ENCODE peak calls at places on chromosomes 11 and 22, in nine cellular contexts. One of them, this sample, is unnamed.

GRCh38 chr11:19552684-19553083 is 160.0 kb upstream of the NAV2 start:
- DNase-seq in body of pancreas: no peak
- DNase-seq in brain microvascular endothelial cell: no peak
- DNase-seq in nephron progenitor cell: no peak
- DNase-seq in breast epithelium: no peak
- DNase-seq in hepatocyte: no peak
- DNase-seq in neural crest cell: peak; percentile 36
- DNase-seq in cardiac muscle cell: no peak
- DNase-seq in GM13976: no peak
- DNase-seq in this sample: no peak

GRCh38 chr11:94132152-94132558 is 3.5 kb downstream of the PANX1 start:
- DNase-seq in body of pancreas: no peak
- DNase-seq in brain microvascular endothelial cell: peak; percentile 83
- DNase-seq in nephron progenitor cell: no peak
- DNase-seq in breast epithelium: no peak
- DNase-seq in hepatocyte: peak; percentile 71
- DNase-seq in neural crest cell: no peak
- DNase-seq in cardiac muscle cell: no peak
- DNase-seq in GM13976: no peak
- DNase-seq in this sample: no peak

GRCh38 chr11:12727556-12728070 is 53.4 kb downstream of the TEAD1 start:
- DNase-seq in body of pancreas: no peak
- DNase-seq in brain microvascular endothelial cell: peak; percentile 77
- DNase-seq in nephron progenitor cell: no peak
- DNase-seq in breast epithelium: no peak
- DNase-seq in hepatocyte: no peak
- DNase-seq in neural crest cell: no peak
- DNase-seq in cardiac muscle cell: no peak
- DNase-seq in GM13976: no peak
- DNase-seq in this sample: no peak

GRCh38 chr11:3920148-3920852 is 64.8 kb downstream of the STIM1 start:
- DNase-seq in body of pancreas: no peak
- DNase-seq in brain microvascular endothelial cell: peak; percentile 42
- DNase-seq in nephron progenitor cell: no peak
- DNase-seq in breast epithelium: no peak
- DNase-seq in hepatocyte: no peak
- DNase-seq in neural crest cell: no peak
- DNase-seq in cardiac muscle cell: no peak
- DNase-seq in GM13976: peak; percentile 43
- DNase-seq in this sample: peak; percentile 92

GRCh38 chr11:125228425-125228824 is 63.9 kb downstream of the PKNOX2 start:
- DNase-seq in body of pancreas: no peak
- DNase-seq in brain microvascular endothelial cell: no peak
- DNase-seq in nephron progenitor cell: no peak
- DNase-seq in breast epithelium: no peak
- DNase-seq in hepatocyte: no peak
- DNase-seq in neural crest cell: no peak
- DNase-seq in cardiac muscle cell: no peak
- DNase-seq in GM13976: no peak
- DNase-seq in this sample: no peak

GRCh38 chr11:12599408-12600143 is 74.6 kb upstream of the TEAD1 start:
- DNase-seq in body of pancreas: peak; percentile 74
- DNase-seq in brain microvascular endothelial cell: no peak
- DNase-seq in nephron progenitor cell: peak; percentile 67
- DNase-seq in breast epithelium: no peak
- DNase-seq in hepatocyte: peak; percentile 57
- DNase-seq in neural crest cell: peak; percentile 56
- DNase-seq in cardiac muscle cell: peak; percentile 55
- DNase-seq in GM13976: peak; percentile 61
- DNase-seq in this sample: peak; percentile 46

GRCh38 chr11:85685131-85685819 is 720 bp downstream of the CCDC89 start:
- DNase-seq in body of pancreas: no peak
- DNase-seq in brain microvascular endothelial cell: no peak
- DNase-seq in nephron progenitor cell: no peak
- DNase-seq in breast epithelium: no peak
- DNase-seq in hepatocyte: peak; percentile 39
- DNase-seq in neural crest cell: no peak
- DNase-seq in cardiac muscle cell: peak; percentile 26
- DNase-seq in GM13976: no peak
- DNase-seq in this sample: no peak

GRCh38 chr11:111691176-111691575 is 75.0 kb downstream of the PPP2R1B start:
- DNase-seq in body of pancreas: no peak
- DNase-seq in brain microvascular endothelial cell: no peak
- DNase-seq in nephron progenitor cell: no peak
- DNase-seq in breast epithelium: no peak
- DNase-seq in hepatocyte: no peak
- DNase-seq in neural crest cell: no peak
- DNase-seq in cardiac muscle cell: no peak
- DNase-seq in GM13976: no peak
- DNase-seq in this sample: no peak

GRCh38 chr11:113113801-113114451 is 152.7 kb downstream of the NCAM1 start:
- DNase-seq in body of pancreas: no peak
- DNase-seq in brain microvascular endothelial cell: no peak
- DNase-seq in nephron progenitor cell: no peak
- DNase-seq in breast epithelium: no peak
- DNase-seq in hepatocyte: no peak
- DNase-seq in neural crest cell: no peak
- DNase-seq in cardiac muscle cell: no peak
- DNase-seq in GM13976: no peak
- DNase-seq in this sample: no peak

GRCh38 chr11:10320164-10320563 is 15.3 kb downstream of the ADM start:
- DNase-seq in body of pancreas: no peak
- DNase-seq in brain microvascular endothelial cell: no peak
- DNase-seq in nephron progenitor cell: no peak
- DNase-seq in breast epithelium: no peak
- DNase-seq in hepatocyte: no peak
- DNase-seq in neural crest cell: no peak
- DNase-seq in cardiac muscle cell: no peak
- DNase-seq in GM13976: no peak
- DNase-seq in this sample: no peak

GRCh38 chr22:48431014-48431413 is 1396.7 kb downstream of the BRD1 start:
- DNase-seq in body of pancreas: no peak
- DNase-seq in brain microvascular endothelial cell: no peak
- DNase-seq in nephron progenitor cell: no peak
- DNase-seq in breast epithelium: no peak
- DNase-seq in hepatocyte: no peak
- DNase-seq in neural crest cell: no peak
- DNase-seq in cardiac muscle cell: no peak
- DNase-seq in GM13976: no peak
- DNase-seq in this sample: no peak

GRCh38 chr11:101987370-101987769 is 59.9 kb upstream of the CFAP300 start:
- DNase-seq in body of pancreas: no peak
- DNase-seq in brain microvascular endothelial cell: no peak
- DNase-seq in nephron progenitor cell: no peak
- DNase-seq in breast epithelium: no peak
- DNase-seq in hepatocyte: peak; percentile 44
- DNase-seq in neural crest cell: no peak
- DNase-seq in cardiac muscle cell: no peak
- DNase-seq in GM13976: no peak
- DNase-seq in this sample: no peak

GRCh38 chr11:110185599-110185998 is 92.4 kb downstream of the ZC3H12C start:
- DNase-seq in body of pancreas: no peak
- DNase-seq in brain microvascular endothelial cell: no peak
- DNase-seq in nephron progenitor cell: no peak
- DNase-seq in breast epithelium: no peak
- DNase-seq in hepatocyte: no peak
- DNase-seq in neural crest cell: no peak
- DNase-seq in cardiac muscle cell: no peak
- DNase-seq in GM13976: no peak
- DNase-seq in this sample: no peak

GRCh38 chr11:86983071-86983488 is 27.9 kb upstream of the FZD4 start:
- DNase-seq in body of pancreas: peak; percentile 24
- DNase-seq in brain microvascular endothelial cell: no peak
- DNase-seq in nephron progenitor cell: no peak
- DNase-seq in breast epithelium: peak; percentile 35
- DNase-seq in hepatocyte: peak; percentile 27
- DNase-seq in neural crest cell: no peak
- DNase-seq in cardiac muscle cell: no peak
- DNase-seq in GM13976: no peak
- DNase-seq in this sample: no peak

GRCh38 chr22:49847751-49848689 is 5.6 kb upstream of the ZBED4 start:
- DNase-seq in body of pancreas: peak; percentile 41
- DNase-seq in brain microvascular endothelial cell: no peak
- DNase-seq in nephron progenitor cell: peak; percentile 48
- DNase-seq in breast epithelium: no peak
- DNase-seq in hepatocyte: no peak
- DNase-seq in neural crest cell: no peak
- DNase-seq in cardiac muscle cell: peak; percentile 38
- DNase-seq in GM13976: no peak
- DNase-seq in this sample: no peak

GRCh38 chr11:23391031-23391430 is 530.8 kb upstream of the CCDC179 start:
- DNase-seq in body of pancreas: no peak
- DNase-seq in brain microvascular endothelial cell: no peak
- DNase-seq in nephron progenitor cell: no peak
- DNase-seq in breast epithelium: no peak
- DNase-seq in hepatocyte: no peak
- DNase-seq in neural crest cell: no peak
- DNase-seq in cardiac muscle cell: no peak
- DNase-seq in GM13976: no peak
- DNase-seq in this sample: no peak

GRCh38 chr22:44623771-44624510 is 78.1 kb upstream of the PRR5 start:
- DNase-seq in body of pancreas: no peak
- DNase-seq in brain microvascular endothelial cell: peak; percentile 11
- DNase-seq in nephron progenitor cell: peak; percentile 55
- DNase-seq in breast epithelium: no peak
- DNase-seq in hepatocyte: peak; percentile 70
- DNase-seq in neural crest cell: peak; percentile 38
- DNase-seq in cardiac muscle cell: peak; percentile 65
- DNase-seq in GM13976: no peak
- DNase-seq in this sample: peak; percentile 37

GRCh38 chr22:36419177-36419911 is 31.6 kb upstream of the MYH9 start:
- DNase-seq in body of pancreas: no peak
- DNase-seq in brain microvascular endothelial cell: no peak
- DNase-seq in nephron progenitor cell: no peak
- DNase-seq in breast epithelium: peak; percentile 60
- DNase-seq in hepatocyte: peak; percentile 83
- DNase-seq in neural crest cell: no peak
- DNase-seq in cardiac muscle cell: peak; percentile 54
- DNase-seq in GM13976: no peak
- DNase-seq in this sample: peak; percentile 16

GRCh38 chr11:1389103-1389931 is 417 bp upstream of the BRSK2 start:
- DNase-seq in body of pancreas: peak; percentile 99
- DNase-seq in brain microvascular endothelial cell: peak; percentile 94
- DNase-seq in nephron progenitor cell: peak; percentile 98
- DNase-seq in breast epithelium: peak; percentile 94
- DNase-seq in hepatocyte: peak; percentile 98
- DNase-seq in neural crest cell: peak; percentile 98
- DNase-seq in cardiac muscle cell: peak; percentile 99
- DNase-seq in GM13976: peak; percentile 95
- DNase-seq in this sample: peak; percentile 97
- TF ChIP-seq CTCF in body of pancreas: peak; percentile 7
- TF ChIP-seq CTCF in brain microvascular endothelial cell: no peak
- TF ChIP-seq CTCF in nephron progenitor cell: no peak
- TF ChIP-seq CTCF in breast epithelium: no peak
- TF ChIP-seq CTCF in hepatocyte: no peak
- TF ChIP-seq CTCF in neural crest cell: no peak
- TF ChIP-seq CTCF in cardiac muscle cell: peak; percentile 6
- TF ChIP-seq CTCF in GM13976: no peak
- TF ChIP-seq CTCF in this sample: peak; percentile 20

GRCh38 chr11:89433278-89433677 is 57.9 kb downstream of the NOX4 start:
- DNase-seq in body of pancreas: no peak
- DNase-seq in brain microvascular endothelial cell: no peak
- DNase-seq in nephron progenitor cell: no peak
- DNase-seq in breast epithelium: no peak
- DNase-seq in hepatocyte: no peak
- DNase-seq in neural crest cell: no peak
- DNase-seq in cardiac muscle cell: no peak
- DNase-seq in GM13976: no peak
- DNase-seq in this sample: no peak
- TF ChIP-seq CTCF in body of pancreas: no peak
- TF ChIP-seq CTCF in brain microvascular endothelial cell: no peak
- TF ChIP-seq CTCF in nephron progenitor cell: no peak
- TF ChIP-seq CTCF in breast epithelium: no peak
- TF ChIP-seq CTCF in hepatocyte: no peak
- TF ChIP-seq CTCF in neural crest cell: no peak
- TF ChIP-seq CTCF in cardiac muscle cell: no peak
- TF ChIP-seq CTCF in GM13976: no peak
- TF ChIP-seq CTCF in this sample: no peak

GRCh38 chr11:1390603-1391164 is 950 bp downstream of the BRSK2 start:
- DNase-seq in body of pancreas: peak; percentile 70
- DNase-seq in brain microvascular endothelial cell: no peak
- DNase-seq in nephron progenitor cell: peak; percentile 72
- DNase-seq in breast epithelium: no peak
- DNase-seq in hepatocyte: peak; percentile 71
- DNase-seq in neural crest cell: peak; percentile 50
- DNase-seq in cardiac muscle cell: peak; percentile 83
- DNase-seq in GM13976: no peak
- DNase-seq in this sample: no peak

GRCh38 chr11:1387521-1387920 is 2.2 kb upstream of the BRSK2 start:
- DNase-seq in body of pancreas: peak; percentile 11
- DNase-seq in brain microvascular endothelial cell: no peak
- DNase-seq in nephron progenitor cell: no peak
- DNase-seq in breast epithelium: no peak
- DNase-seq in hepatocyte: no peak
- DNase-seq in neural crest cell: no peak
- DNase-seq in cardiac muscle cell: no peak
- DNase-seq in GM13976: no peak
- DNase-seq in this sample: no peak

GRCh38 chr11:1389932-1390587 is at the start of gene BRSK2:
- DNase-seq in body of pancreas: peak; percentile 46
- DNase-seq in brain microvascular endothelial cell: no peak
- DNase-seq in nephron progenitor cell: peak; percentile 31
- DNase-seq in breast epithelium: no peak
- DNase-seq in hepatocyte: peak; percentile 59
- DNase-seq in neural crest cell: no peak
- DNase-seq in cardiac muscle cell: no peak
- DNase-seq in GM13976: no peak
- DNase-seq in this sample: no peak

GRCh38 chr11:1388763-1389102 is 1.0 kb upstream of the BRSK2 start:
- DNase-seq in body of pancreas: peak; percentile 14
- DNase-seq in brain microvascular endothelial cell: no peak
- DNase-seq in nephron progenitor cell: peak; percentile 39
- DNase-seq in breast epithelium: no peak
- DNase-seq in hepatocyte: no peak
- DNase-seq in neural crest cell: no peak
- DNase-seq in cardiac muscle cell: peak; percentile 21
- DNase-seq in GM13976: no peak
- DNase-seq in this sample: no peak

GRCh38 chr11:1387961-1388762 is 1.6 kb upstream of the BRSK2 start:
- DNase-seq in body of pancreas: peak; percentile 72
- DNase-seq in brain microvascular endothelial cell: no peak
- DNase-seq in nephron progenitor cell: peak; percentile 11
- DNase-seq in breast epithelium: no peak
- DNase-seq in hepatocyte: no peak
- DNase-seq in neural crest cell: no peak
- DNase-seq in cardiac muscle cell: peak; percentile 27
- DNase-seq in GM13976: no peak
- DNase-seq in this sample: peak; percentile 25
- TF ChIP-seq CTCF in body of pancreas: peak; percentile 38
- TF ChIP-seq CTCF in brain microvascular endothelial cell: no peak
- TF ChIP-seq CTCF in nephron progenitor cell: no peak
- TF ChIP-seq CTCF in breast epithelium: no peak
- TF ChIP-seq CTCF in hepatocyte: no peak
- TF ChIP-seq CTCF in neural crest cell: peak; percentile 4
- TF ChIP-seq CTCF in cardiac muscle cell: no peak
- TF ChIP-seq CTCF in GM13976: no peak
- TF ChIP-seq CTCF in this sample: no peak

DNA sequence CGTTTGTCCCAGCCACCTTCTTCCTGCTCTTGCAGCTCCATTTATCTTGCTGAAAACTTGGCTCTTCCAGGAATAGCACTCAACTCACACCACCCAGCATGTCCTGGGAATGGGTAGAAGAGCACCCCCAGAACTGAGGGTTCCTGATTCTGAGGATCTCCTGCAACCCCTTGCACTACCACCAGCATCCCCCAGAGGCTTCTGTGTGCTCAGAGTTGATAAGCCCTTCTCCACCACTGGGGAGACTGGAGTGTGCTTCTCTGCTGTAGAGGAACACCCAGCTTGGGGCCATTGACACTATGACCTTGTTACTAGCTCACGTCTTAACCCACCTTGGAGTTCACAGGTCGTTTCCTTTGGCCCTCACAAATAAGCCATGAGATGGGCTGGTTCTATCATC is 121.0 kb downstream of the GRIK4 start:
- DNase-seq in body of pancreas: no peak
- DNase-seq in brain microvascular endothelial cell: no peak
- DNase-seq in nephron progenitor cell: no peak
- DNase-seq in breast epithelium: no peak
- DNase-seq in hepatocyte: no peak
- DNase-seq in neural crest cell: no peak
- DNase-seq in cardiac muscle cell: no peak
- DNase-seq in GM13976: peak; percentile 67
- DNase-seq in this sample: no peak
- TF ChIP-seq CTCF in body of pancreas: no peak
- TF ChIP-seq CTCF in brain microvascular endothelial cell: peak; percentile 52
- TF ChIP-seq CTCF in nephron progenitor cell: no peak
- TF ChIP-seq CTCF in breast epithelium: no peak
- TF ChIP-seq CTCF in hepatocyte: no peak
- TF ChIP-seq CTCF in neural crest cell: no peak
- TF ChIP-seq CTCF in cardiac muscle cell: peak; percentile 3
- TF ChIP-seq CTCF in GM13976: no peak
- TF ChIP-seq CTCF in this sample: no peak